ENCODE peak calls at places on chromosome 15, in six cellular contexts. M, L, W, U, H and C are unnamed samples.

GRCh38 chr15:49372366-49372765 is 50.7 kb upstream of the FGF7 start:
- DNase-seq in W (no peak), L (no peak), M (no peak), H (no peak), U (no peak), C (no peak)

GRCh38 chr15:41801850-41802455 is 25.9 kb upstream of the JMJD7 start:
- DNase-seq in L (no peak), H (peak; percentile 20), M (peak; percentile 34), U (no peak), W (no peak), C (no peak)

GRCh38 chr15:85563328-85563727 is 182.9 kb downstream of the AKAP13 start:
- DNase-seq in U (no peak), L (no peak), W (no peak), H (peak; percentile 86), M (peak; percentile 72), C (no peak)

GRCh38 chr15:74302821-74303359 is 64.6 kb downstream of the CYP11A1 start:
- DNase-seq in L (peak; percentile 71), M (no peak), H (peak; percentile 44), U (peak; percentile 43), W (peak; percentile 63), C (peak; percentile 37)

GRCh38 chr15:59616390-59616789 is 4.8 kb downstream of the GCNT3 start:
- DNase-seq in M (no peak), L (no peak), U (no peak), W (no peak), H (no peak), C (no peak)

GRCh38 chr15:76904461-76905012 is 603 bp downstream of the SCAPER start:
- DNase-seq in U (no peak), H (no peak), L (peak; percentile 51), W (no peak), M (no peak), C (no peak)

GRCh38 chr15:87365221-87365620 is 891.3 kb downstream of the NTRK3 start:
- DNase-seq in H (peak; percentile 76), M (peak; percentile 57), U (no peak), W (no peak), L (no peak), C (no peak)

GRCh38 chr15:84715442-84716035 is 400 bp downstream of the SEC11A start:
- DNase-seq in M (peak; percentile 30), U (no peak), W (peak; percentile 71), H (peak; percentile 28), L (peak; percentile 46), C (no peak)

GRCh38 chr15:75799190-75799589 is 44.1 kb upstream of the UBE2Q2 start:
- DNase-seq in U (no peak), H (no peak), W (no peak), L (no peak), M (no peak), C (no peak)

GRCh38 chr15:31214864-31215489 is 111.7 kb upstream of the KLF13 start:
- DNase-seq in H (peak; percentile 76), W (peak; percentile 88), M (peak; percentile 81), U (peak; percentile 31), L (no peak), C (no peak)

GRCh38 chr15:30953731-30954378 is 37.6 kb downstream of the MTMR10 start:
- DNase-seq in M (peak; percentile 84), H (peak; percentile 82), W (peak; percentile 81), U (no peak), L (no peak), C (no peak)

GRCh38 chr15:77749236-77749997 is 116.7 kb upstream of the LINGO1 start:
- DNase-seq in H (no peak), U (no peak), L (no peak), M (no peak), W (peak; percentile 39), C (no peak)

GRCh38 chr15:98804057-98804380 is 155.7 kb downstream of the IGF1R start:
- DNase-seq in H (no peak), U (no peak), L (no peak), M (no peak), W (no peak), C (no peak)
- TF ChIP-seq CTCF in H (peak; percentile 18), U (peak; percentile 16), L (no peak), M (peak; percentile 46), W (no peak), C (no peak)

GRCh38 chr15:68517285-68517711 is 61.5 kb upstream of the CORO2B start:
- DNase-seq in H (no peak), U (no peak), W (no peak), M (no peak), L (no peak), C (no peak)
- TF ChIP-seq CTCF in H (peak; percentile 4), U (peak; percentile 44), W (no peak), M (no peak), L (no peak), C (no peak)

GRCh38 chr15:94040523-94041248 is 190.7 kb upstream of the MCTP2 start:
- DNase-seq in U (no peak), M (no peak), L (no peak), H (no peak), W (no peak), C (no peak)
- TF ChIP-seq CTCF in U (no peak), M (no peak), L (no peak), H (no peak), W (no peak), C (no peak)

DNA sequence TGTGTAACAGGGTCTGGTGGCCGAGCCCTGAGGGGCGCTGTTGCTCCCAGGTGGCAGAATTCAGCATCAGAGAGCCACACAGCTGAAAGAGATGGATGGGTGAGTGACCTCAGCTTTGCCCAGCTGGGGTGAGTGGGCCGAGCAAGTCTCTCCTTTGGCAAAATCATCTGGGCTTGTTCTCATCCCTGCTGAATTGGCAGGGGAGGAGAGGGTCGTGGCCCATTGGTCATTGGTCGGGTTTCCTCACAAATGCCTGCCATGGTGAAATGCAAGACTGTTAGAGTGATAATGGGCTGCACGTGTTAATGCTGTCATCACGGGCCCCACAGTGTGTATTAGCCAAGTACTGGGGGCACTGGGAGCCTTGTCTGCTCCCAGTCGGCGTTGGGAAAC is 15.9 kb downstream of the ABHD2 start:
- DNase-seq in U (peak; percentile 55), W (no peak), H (peak; percentile 67), L (no peak), M (peak; percentile 77), C (no peak)
- TF ChIP-seq CTCF in U (no peak), W (no peak), H (no peak), L (no peak), M (no peak), C (no peak)

DNA sequence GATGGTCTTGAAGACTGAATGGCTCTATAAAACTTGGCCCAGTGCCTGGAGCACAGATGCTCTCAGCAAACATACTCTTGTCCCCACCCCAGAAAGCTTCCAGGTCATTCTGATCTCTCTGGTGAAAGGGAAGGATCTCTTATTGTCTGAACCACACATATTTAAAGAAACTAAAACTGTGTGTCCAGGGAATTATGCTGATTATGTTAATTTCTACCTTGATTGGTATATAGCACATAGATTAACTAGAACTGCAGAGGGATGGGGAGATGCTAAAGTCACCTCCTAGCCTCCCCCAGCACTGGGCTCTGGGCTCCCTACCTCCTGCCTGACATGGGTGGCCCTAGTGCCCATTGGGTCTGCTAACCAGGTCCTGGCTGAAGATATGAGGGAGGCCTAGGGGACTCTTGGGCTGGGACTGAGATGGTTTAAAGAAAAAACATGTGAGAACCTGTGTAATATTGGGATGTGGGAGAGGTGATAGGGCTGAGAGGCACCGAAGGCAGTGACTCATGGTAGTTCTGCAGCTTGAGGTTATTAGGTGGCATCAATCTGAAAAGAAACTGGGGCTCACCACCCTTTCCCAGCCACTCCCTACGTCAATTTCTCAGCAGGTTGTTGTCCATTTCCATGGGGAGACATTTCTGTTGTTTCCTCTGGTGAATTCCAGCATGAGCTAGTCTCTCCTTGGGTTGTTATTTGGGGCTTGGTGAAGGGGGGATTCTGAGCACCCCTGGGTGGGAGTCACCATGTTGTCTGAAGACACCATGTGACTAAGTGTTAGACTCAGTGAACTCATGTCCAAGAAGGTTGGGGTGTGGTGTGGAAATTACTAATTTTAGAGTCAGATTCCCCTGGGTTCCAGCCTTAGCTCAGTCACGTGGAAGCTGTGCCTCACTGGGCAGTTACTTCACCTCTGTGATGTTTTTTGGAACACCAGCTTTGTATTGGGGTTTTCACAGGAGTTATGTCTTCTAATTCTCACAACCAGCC is 171.2 kb downstream of the RPLP1 start:
- DNase-seq in M (no peak), U (no peak), L (peak; percentile 14), W (no peak), H (no peak), C (no peak)
- TF ChIP-seq CTCF in M (no peak), U (no peak), L (no peak), W (no peak), H (no peak), C (no peak)

GRCh38 chr15:72782274-72782992 is 1.1 kb downstream of the ADPGK start:
- DNase-seq in H (no peak), U (no peak), L (no peak), M (no peak), W (no peak), C (no peak)

GRCh38 chr15:72782993-72783562 is 480 bp downstream of the ADPGK start:
- DNase-seq in W (no peak), M (peak; percentile 40), L (no peak), H (peak; percentile 30), U (no peak), C (no peak)

GRCh38 chr15:72784233-72784876 is 797 bp upstream of the ADPGK start:
- DNase-seq in M (peak; percentile 94), L (no peak), W (no peak), H (peak; percentile 91), U (no peak), C (no peak)

GRCh38 chr15:72785452-72786243 is 2.1 kb upstream of the ADPGK start:
- DNase-seq in W (peak; percentile 41), U (no peak), H (no peak), M (peak; percentile 59), L (no peak), C (no peak)

DNA sequence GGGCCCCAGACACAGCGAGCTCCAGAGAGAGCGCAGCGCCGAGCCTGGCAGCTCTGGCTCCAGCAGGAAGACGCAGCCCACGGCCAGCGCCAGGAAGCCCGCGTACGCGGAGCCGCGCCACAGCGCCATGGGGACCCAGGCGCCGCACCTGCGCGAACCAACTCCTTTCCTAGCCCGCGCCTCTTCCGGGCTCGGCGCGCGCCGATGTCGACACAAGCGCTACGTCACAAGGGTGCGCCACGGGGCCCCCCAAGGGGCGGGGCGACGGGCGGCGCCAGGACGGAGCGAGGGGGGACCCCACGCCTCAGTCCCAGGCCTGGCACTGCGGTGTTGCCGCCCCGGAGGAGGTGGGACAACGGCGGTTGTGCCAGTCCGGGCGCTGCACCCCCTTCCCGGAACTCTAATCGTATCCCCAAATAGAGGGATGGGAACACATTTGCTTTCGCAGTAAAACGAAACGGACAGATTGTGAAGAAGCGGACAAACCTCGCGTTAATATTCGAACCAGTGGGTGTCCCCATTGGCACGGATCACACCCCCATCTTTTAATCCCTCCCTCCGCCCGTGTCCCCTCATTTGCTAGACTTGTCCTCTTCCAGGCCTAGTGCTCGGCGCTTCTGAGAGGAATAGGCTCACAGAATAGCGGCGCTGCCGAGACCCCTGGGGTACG is at the start of gene ADPGK:
- DNase-seq in U (peak; percentile 92), H (peak; percentile 92), L (peak; percentile 99), W (peak; percentile 95), M (peak; percentile 92), C (peak; percentile 100)
- TF ChIP-seq CTCF in U (peak; percentile 32), H (no peak), L (no peak), W (no peak), M (no peak), C (no peak)